ENCODE peak calls at places on chromosome 2, in five cellular contexts. A, T, L, S and F are unnamed samples.

GRCh38 chr2:150261691-150262090 is 225.8 kb downstream of the RND3 start:
- DNase-seq in S (no peak), A (no peak), L (no peak), T (no peak), F (no peak)

GRCh38 chr2:126359494-126359893 is 296.5 kb upstream of the GYPC start:
- DNase-seq in S (peak; percentile 28), L (no peak), A (no peak), T (peak; percentile 4), F (no peak)

GRCh38 chr2:54012538-54013141 is 41.8 kb upstream of the PSME4 start:
- DNase-seq in T (no peak), A (no peak), L (no peak), S (no peak), F (no peak)

GRCh38 chr2:131425191-131426021 is 50.5 kb upstream of the TUBA3D start:
- DNase-seq in L (no peak), T (no peak), A (no peak), S (peak; percentile 39), F (no peak)

GRCh38 chr2:72933646-72934151 is 16.4 kb downstream of the EMX1 start:
- DNase-seq in T (no peak), S (no peak), L (no peak), A (no peak), F (no peak)

GRCh38 chr2:174761837-174762236 is 2.4 kb downstream of the CHRNA1 start:
- DNase-seq in S (no peak), T (peak; percentile 86), L (no peak), A (no peak), F (no peak)

GRCh38 chr2:16219292-16219975 is 279.1 kb downstream of the MYCN start:
- DNase-seq in A (peak; percentile 34), L (no peak), T (no peak), S (no peak), F (no peak)

GRCh38 chr2:130300258-130300969 is 42.3 kb upstream of the IMP4 start:
- DNase-seq in S (peak; percentile 23), T (no peak), L (no peak), A (no peak), F (no peak)

GRCh38 chr2:127218843-127219715 is 1.0 kb downstream of the CYP27C1 start:
- DNase-seq in S (peak; percentile 69), L (no peak), T (no peak), A (no peak), F (no peak)

GRCh38 chr2:224716921-224717320 is 756 bp upstream of the CCDC195 start:
- DNase-seq in A (no peak), S (no peak), T (no peak), L (no peak), F (no peak)

GRCh38 chr2:25938345-25938744 is 44.0 kb downstream of the KIF3C start:
- DNase-seq in S (no peak), L (no peak), A (no peak), T (no peak), F (no peak)

GRCh38 chr2:27509326-27509725 is 12.7 kb downstream of the GCKR start:
- DNase-seq in A (no peak), L (no peak), S (no peak), T (peak; percentile 62), F (no peak)

GRCh38 chr2:27095745-27096651 is 9.4 kb downstream of the KHK start:
- DNase-seq in L (no peak), S (peak; percentile 80), A (no peak), T (peak; percentile 57), F (peak; percentile 67)

GRCh38 chr2:1219901-1220691 is 193.2 kb upstream of the TPO start:
- DNase-seq in S (no peak), T (no peak), L (no peak), A (no peak), F (no peak)

GRCh38 chr2:120597595-120598193 is 138.0 kb upstream of the GLI2 start:
- DNase-seq in S (no peak), A (no peak), T (no peak), L (no peak), F (peak; percentile 39)

GRCh38 chr2:136384541-136385303 is 266.8 kb upstream of the CXCR4 start:
- DNase-seq in T (peak; percentile 5), S (peak; percentile 71), L (no peak), A (no peak), F (no peak)

GRCh38 chr2:75646090-75646582 is 447 bp upstream of the MRPL19 start:
- DNase-seq in S (no peak), A (no peak), T (no peak), L (no peak), F (no peak)

GRCh38 chr2:189870396-189871089 is 86.3 kb downstream of the PMS1 start:
- DNase-seq in T (no peak), L (no peak), S (no peak), A (no peak), F (no peak)

GRCh38 chr2:43171789-43172188 is 54.6 kb downstream of the ZFP36L2 start:
- DNase-seq in L (no peak), T (peak; percentile 66), S (no peak), A (no peak), F (no peak)

GRCh38 chr2:71686781-71687180 is 233.4 kb downstream of the DYSF start:
- DNase-seq in S (no peak), T (no peak), A (peak; percentile 33), L (no peak), F (no peak)

GRCh38 chr2:71684226-71685072 is 231.1 kb downstream of the DYSF start:
- DNase-seq in A (peak; percentile 42), L (no peak), T (no peak), S (no peak), F (no peak)

GRCh38 chr2:71687412-71687811 is 234.1 kb downstream of the DYSF start:
- DNase-seq in L (no peak), S (no peak), A (peak; percentile 44), T (no peak), F (no peak)

GRCh38 chr2:71685073-71685848 is 231.9 kb downstream of the DYSF start:
- DNase-seq in T (no peak), L (no peak), S (peak; percentile 35), A (peak; percentile 74), F (no peak)

DNA sequence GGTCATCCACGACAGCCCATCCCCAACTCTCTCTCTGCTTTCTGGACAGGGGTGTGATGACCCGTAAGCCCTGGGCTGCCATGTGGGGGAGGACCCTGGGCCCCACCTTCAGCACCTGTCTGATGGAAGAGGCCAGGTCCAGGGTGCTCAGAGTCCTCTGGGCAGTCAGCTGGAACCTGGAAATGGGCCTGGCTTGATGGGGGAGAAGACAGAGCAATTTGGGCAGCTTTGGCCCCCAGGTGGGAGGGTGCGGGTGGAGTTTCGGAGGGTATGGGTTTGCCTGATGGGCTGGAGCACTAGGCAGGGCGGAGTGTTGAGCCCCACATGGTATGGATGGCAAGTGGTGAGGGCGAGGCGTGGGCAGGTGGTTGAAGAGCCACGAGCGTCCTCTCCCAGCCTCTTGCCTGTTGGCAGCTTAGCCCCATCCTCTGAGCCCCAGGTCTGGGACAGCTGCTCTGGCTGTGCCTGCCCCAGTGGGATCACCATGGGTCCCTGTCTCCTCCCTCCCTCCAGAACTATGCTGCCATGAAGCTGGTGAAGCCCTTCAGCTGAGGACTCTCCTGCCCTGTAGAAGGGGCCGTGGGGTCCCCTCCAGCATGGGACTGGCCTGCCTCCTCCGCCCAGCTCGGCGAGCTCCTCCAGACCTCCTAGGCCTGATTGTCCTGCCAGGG is 232.7 kb downstream of the DYSF start:
- DNase-seq in L (no peak), T (no peak), A (peak; percentile 59), S (no peak), F (no peak)
- TF ChIP-seq CTCF in L (no peak), T (no peak), A (no peak), S (no peak), F (no peak)

GRCh38 chr2:102483086-102483485 is 10.1 kb downstream of the SLC9A4 start:
- DNase-seq in L (no peak), A (no peak), S (no peak), T (no peak), F (no peak)

GRCh38 chr2:102481931-102482330 is 8.9 kb downstream of the SLC9A4 start:
- DNase-seq in T (no peak), L (no peak), S (no peak), A (no peak), F (no peak)

GRCh38 chr2:102478686-102479470 is 5.9 kb downstream of the SLC9A4 start:
- DNase-seq in A (no peak), S (no peak), T (no peak), L (no peak), F (no peak)

GRCh38 chr2:102480796-102481195 is 7.8 kb downstream of the SLC9A4 start:
- DNase-seq in A (no peak), L (no peak), T (no peak), S (no peak), F (no peak)

DNA sequence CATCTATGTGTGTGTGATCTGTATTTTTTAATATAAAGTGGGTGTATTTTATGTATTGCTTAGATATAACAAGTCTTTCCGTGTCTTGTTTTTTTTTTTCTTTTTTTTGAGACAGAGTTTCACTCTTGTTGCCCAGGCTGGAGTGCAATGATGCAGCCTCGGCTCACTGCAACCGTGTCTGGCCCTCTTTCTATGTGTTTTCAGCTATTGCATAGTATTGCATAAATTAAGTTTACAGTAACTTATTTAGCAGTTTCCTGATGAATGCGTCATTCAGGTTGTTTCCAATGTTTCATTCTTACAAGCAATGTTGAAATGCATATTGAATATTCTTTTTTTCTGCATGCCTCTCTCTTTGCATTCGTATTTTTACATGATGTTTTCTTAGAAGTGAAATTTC is 7.2 kb downstream of the SLC9A4 start:
- DNase-seq in L (no peak), S (no peak), T (no peak), A (no peak), F (no peak)
- H3K4me1 ChIP-seq in L (no peaks in the 10 kb centered on the region), S (no peaks in the 10 kb centered on the region), T (no peaks in the 10 kb centered on the region), A (no peaks in the 10 kb centered on the region), F (no peaks in the 10 kb centered on the region)

DNA sequence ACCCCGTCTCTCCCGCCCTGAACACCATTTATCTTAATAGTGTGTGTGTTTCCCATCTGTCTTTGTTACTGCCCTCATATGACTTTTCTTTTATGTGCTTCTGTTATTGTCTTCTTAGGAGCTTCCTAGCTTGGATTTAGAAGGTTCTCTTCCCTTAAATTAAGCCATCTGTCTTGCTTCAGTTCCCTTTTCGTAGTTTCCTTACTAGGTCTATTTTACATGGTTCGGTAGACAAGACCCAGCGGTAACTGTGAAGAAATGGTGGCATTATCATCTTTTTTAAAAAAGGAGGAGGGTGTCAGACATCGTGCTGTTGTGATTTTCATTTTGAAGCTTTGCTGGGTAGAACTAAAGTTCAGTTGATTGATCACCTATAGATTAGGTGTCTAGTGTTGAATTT is 10.3 kb downstream of the NCK2 start:
- DNase-seq in A (no peak), T (no peak), L (no peak), S (no peak), F (no peak)
- H3K4me3 ChIP-seq in A (no peak overlapping the region), T (no peak overlapping the region), L (no peak overlapping the region), S (no peak overlapping the region), F (no peak overlapping the region)

GRCh38 chr2:125041846-125042245 is 1016.8 kb downstream of the CNTNAP5 start:
- DNase-seq in T (no peak), L (no peak), S (no peak), A (no peak), F (no peak)

GRCh38 chr2:125033871-125034270 is 1008.8 kb downstream of the CNTNAP5 start:
- DNase-seq in S (no peak), L (no peak), A (no peak), T (no peak), F (no peak)

DNA sequence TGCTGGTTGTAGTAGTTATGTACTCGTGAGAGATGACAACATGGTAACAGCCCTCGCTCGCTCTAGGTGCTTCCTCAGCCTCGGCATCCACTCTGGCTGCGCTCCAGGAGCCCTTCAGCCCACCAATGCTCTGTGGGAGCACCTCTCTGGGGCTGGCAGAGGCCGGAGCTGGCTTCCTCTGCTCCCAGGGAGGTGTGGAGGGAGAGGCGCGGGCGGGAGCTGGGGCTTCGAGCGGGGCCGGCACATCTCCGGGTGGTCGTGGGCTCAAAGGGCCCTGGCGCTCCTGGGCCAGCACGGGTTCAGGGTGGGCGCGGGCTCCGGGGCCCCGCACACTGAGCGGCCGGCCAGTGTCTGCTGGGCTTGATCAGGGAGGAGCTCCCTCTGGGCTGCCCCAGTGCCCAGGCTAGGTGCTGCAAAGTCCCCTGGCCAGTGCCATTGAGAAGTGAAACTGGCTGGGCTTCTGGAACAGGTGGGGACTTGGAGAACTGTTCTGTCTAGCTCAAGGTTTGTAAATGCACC is 1012.1 kb downstream of the CNTNAP5 start:
- DNase-seq in S (no peak), T (no peak), A (no peak), L (no peak), F (no peak)
- TF ChIP-seq CTCF in S (no peak), T (no peak), A (no peak), L (no peak), F (no peak)